ENCODE peak calls at places on chromosomes 12 and 14, in six cellular contexts. P, K, B, D, Z and U are unnamed samples.
A peak's percentile ranks its signal among the peaks of the same experiment; 100 is the strongest.

GRCh38 chr12:121214855-121215745 is 5.2 kb downstream of the P2RX4 start:
- DNase-seq in P (peak; percentile 79), K (no peak), B (no peak), D (no peak), Z (peak; percentile 89), U (peak; percentile 70)

GRCh38 chr14:74737753-74738325 is 24.9 kb downstream of the FCF1 start:
- DNase-seq in P (no peak), K (no peak), B (no peak), D (no peak), Z (peak; percentile 12), U (no peak)

GRCh38 chr12:130214686-130215370 is 52.6 kb downstream of the FZD10 start:
- DNase-seq in P (no peak), K (no peak), B (no peak), D (no peak), Z (no peak), U (no peak)

GRCh38 chr12:116955382-116956021 is 44.8 kb downstream of the FBXW8 start:
- DNase-seq in P (no peak), K (no peak), B (peak; percentile 69), D (no peak), Z (no peak), U (no peak)

GRCh38 chr12:28869197-28869596 is 279.9 kb upstream of the FAR2 start:
- DNase-seq in P (peak; percentile 84), K (no peak), B (no peak), D (no peak), Z (peak; percentile 88), U (peak; percentile 27)

GRCh38 chr12:92784795-92785562 is 82.2 kb downstream of the PLEKHG7 start:
- DNase-seq in P (no peak), K (no peak), B (peak; percentile 90), D (no peak), Z (peak; percentile 71), U (peak; percentile 42)

GRCh38 chr12:46126050-46126727 is 135.8 kb upstream of the SCAF11 start:
- DNase-seq in P (no peak), K (no peak), B (peak; percentile 37), D (no peak), Z (no peak), U (no peak)

GRCh38 chr12:20028033-20028432 is 340.3 kb upstream of the PDE3A start:
- DNase-seq in P (no peak), K (no peak), B (no peak), D (no peak), Z (no peak), U (no peak)

GRCh38 chr12:124914392-124915248 is at the start of gene UBC:
- DNase-seq in P (peak; percentile 86), K (no peak), B (no peak), D (peak; percentile 92), Z (peak; percentile 88), U (peak; percentile 83)